ENCODE peak calls at places on chromosomes 13 and 19, in ten cellular contexts. One of them, this sample, is unnamed.

GRCh38 chr19:30029721-30030510 is 87.9 kb downstream of the URI1 start:
- DNase-seq in uterus: no peak
- DNase-seq in HCT116: peak
- DNase-seq in cardiac fibroblast: peak
- DNase-seq in WTC11: no peak
- DNase-seq in activated CD8-positive, alpha-beta T cell treated with anti-CD3 and anti-CD28 coated beads for 36 hours: peak
- DNase-seq in HFF-Myc: peak
- DNase-seq in cardiac muscle cell: no peak
- DNase-seq in right lobe of liver: no peak
- DNase-seq in WERI-Rb-1: no peak
- DNase-seq in this sample: peak

GRCh38 chr13:59950201-59950730 is 213.5 kb downstream of the DIAPH3 start:
- DNase-seq in WTC11: no peak
- DNase-seq in HFF-Myc: no peak
- DNase-seq in HCT116: no peak
- DNase-seq in cardiac muscle cell: no peak
- DNase-seq in activated CD8-positive, alpha-beta T cell treated with anti-CD3 and anti-CD28 coated beads for 36 hours: no peak
- DNase-seq in right lobe of liver: no peak
- DNase-seq in uterus: no peak
- DNase-seq in cardiac fibroblast: peak
- DNase-seq in WERI-Rb-1: no peak
- DNase-seq in this sample: no peak

GRCh38 chr13:51818771-51819511 is 15.0 kb upstream of the DHRS12 start:
- DNase-seq in HFF-Myc: no peak
- DNase-seq in uterus: no peak
- DNase-seq in HCT116: no peak
- DNase-seq in WERI-Rb-1: no peak
- DNase-seq in cardiac muscle cell: no peak
- DNase-seq in cardiac fibroblast: peak
- DNase-seq in WTC11: no peak
- DNase-seq in right lobe of liver: no peak
- DNase-seq in activated CD8-positive, alpha-beta T cell treated with anti-CD3 and anti-CD28 coated beads for 36 hours: peak
- DNase-seq in this sample: no peak

GRCh38 chr19:11224429-11224828 is 15.0 kb upstream of the ANGPTL8 start:
- DNase-seq in HCT116: no peak
- DNase-seq in HFF-Myc: no peak
- DNase-seq in cardiac fibroblast: no peak
- DNase-seq in activated CD8-positive, alpha-beta T cell treated with anti-CD3 and anti-CD28 coated beads for 36 hours: no peak
- DNase-seq in WTC11: no peak
- DNase-seq in WERI-Rb-1: no peak
- DNase-seq in right lobe of liver: no peak
- DNase-seq in cardiac muscle cell: no peak
- DNase-seq in uterus: no peak
- DNase-seq in this sample: no peak

GRCh38 chr19:41584931-41585330 is 9.0 kb downstream of the CEACAM21 start:
- DNase-seq in right lobe of liver: no peak
- DNase-seq in WTC11: no peak
- DNase-seq in WERI-Rb-1: no peak
- DNase-seq in activated CD8-positive, alpha-beta T cell treated with anti-CD3 and anti-CD28 coated beads for 36 hours: no peak
- DNase-seq in cardiac muscle cell: no peak
- DNase-seq in HFF-Myc: no peak
- DNase-seq in uterus: no peak
- DNase-seq in cardiac fibroblast: no peak
- DNase-seq in HCT116: no peak
- DNase-seq in this sample: no peak

GRCh38 chr13:75399168-75399878 is 82.6 kb downstream of the TBC1D4 start:
- DNase-seq in WTC11: no peak
- DNase-seq in HCT116: no peak
- DNase-seq in uterus: no peak
- DNase-seq in HFF-Myc: no peak
- DNase-seq in cardiac fibroblast: no peak
- DNase-seq in right lobe of liver: no peak
- DNase-seq in activated CD8-positive, alpha-beta T cell treated with anti-CD3 and anti-CD28 coated beads for 36 hours: no peak
- DNase-seq in cardiac muscle cell: no peak
- DNase-seq in WERI-Rb-1: no peak
- DNase-seq in this sample: no peak

GRCh38 chr13:71320452-71320851 is 546.6 kb downstream of the DACH1 start:
- DNase-seq in uterus: no peak
- DNase-seq in HCT116: no peak
- DNase-seq in cardiac fibroblast: peak
- DNase-seq in WERI-Rb-1: peak
- DNase-seq in HFF-Myc: peak
- DNase-seq in activated CD8-positive, alpha-beta T cell treated with anti-CD3 and anti-CD28 coated beads for 36 hours: peak
- DNase-seq in WTC11: peak
- DNase-seq in right lobe of liver: no peak
- DNase-seq in cardiac muscle cell: peak
- DNase-seq in this sample: peak

GRCh38 chr19:5951338-5951861 is 26.5 kb downstream of the RANBP3 start:
- DNase-seq in WERI-Rb-1: no peak
- DNase-seq in activated CD8-positive, alpha-beta T cell treated with anti-CD3 and anti-CD28 coated beads for 36 hours: no peak
- DNase-seq in WTC11: peak
- DNase-seq in cardiac muscle cell: no peak
- DNase-seq in HCT116: no peak
- DNase-seq in cardiac fibroblast: no peak
- DNase-seq in HFF-Myc: no peak
- DNase-seq in right lobe of liver: no peak
- DNase-seq in uterus: no peak
- DNase-seq in this sample: peak

GRCh38 chr19:19866599-19867248 is 1.0 kb downstream of the ZNF253 start:
- DNase-seq in HFF-Myc: no peak
- DNase-seq in uterus: no peak
- DNase-seq in right lobe of liver: no peak
- DNase-seq in WERI-Rb-1: peak
- DNase-seq in cardiac muscle cell: peak
- DNase-seq in WTC11: peak
- DNase-seq in cardiac fibroblast: peak
- DNase-seq in activated CD8-positive, alpha-beta T cell treated with anti-CD3 and anti-CD28 coated beads for 36 hours: peak
- DNase-seq in HCT116: no peak
- DNase-seq in this sample: peak

GRCh38 chr19:33400856-33401682 is 27.6 kb downstream of the CEBPG start:
- DNase-seq in WTC11: no peak
- DNase-seq in uterus: no peak
- DNase-seq in WERI-Rb-1: no peak
- DNase-seq in HFF-Myc: no peak
- DNase-seq in HCT116: no peak
- DNase-seq in activated CD8-positive, alpha-beta T cell treated with anti-CD3 and anti-CD28 coated beads for 36 hours: no peak
- DNase-seq in cardiac muscle cell: no peak
- DNase-seq in cardiac fibroblast: no peak
- DNase-seq in right lobe of liver: peak
- DNase-seq in this sample: no peak

GRCh38 chr13:78187781-78188180 is 269.1 kb upstream of the EDNRB start:
- DNase-seq in HFF-Myc: no peak
- DNase-seq in right lobe of liver: no peak
- DNase-seq in WERI-Rb-1: no peak
- DNase-seq in activated CD8-positive, alpha-beta T cell treated with anti-CD3 and anti-CD28 coated beads for 36 hours: no peak
- DNase-seq in uterus: no peak
- DNase-seq in cardiac muscle cell: no peak
- DNase-seq in WTC11: no peak
- DNase-seq in cardiac fibroblast: no peak
- DNase-seq in HCT116: no peak
- DNase-seq in this sample: no peak

GRCh38 chr13:99190147-99190985 is 10.3 kb upstream of the UBAC2 start:
- DNase-seq in activated CD8-positive, alpha-beta T cell treated with anti-CD3 and anti-CD28 coated beads for 36 hours: no peak
- DNase-seq in uterus: no peak
- DNase-seq in cardiac fibroblast: no peak
- DNase-seq in cardiac muscle cell: no peak
- DNase-seq in HCT116: no peak
- DNase-seq in WTC11: no peak
- DNase-seq in right lobe of liver: no peak
- DNase-seq in WERI-Rb-1: no peak
- DNase-seq in HFF-Myc: no peak
- DNase-seq in this sample: no peak

DNA sequence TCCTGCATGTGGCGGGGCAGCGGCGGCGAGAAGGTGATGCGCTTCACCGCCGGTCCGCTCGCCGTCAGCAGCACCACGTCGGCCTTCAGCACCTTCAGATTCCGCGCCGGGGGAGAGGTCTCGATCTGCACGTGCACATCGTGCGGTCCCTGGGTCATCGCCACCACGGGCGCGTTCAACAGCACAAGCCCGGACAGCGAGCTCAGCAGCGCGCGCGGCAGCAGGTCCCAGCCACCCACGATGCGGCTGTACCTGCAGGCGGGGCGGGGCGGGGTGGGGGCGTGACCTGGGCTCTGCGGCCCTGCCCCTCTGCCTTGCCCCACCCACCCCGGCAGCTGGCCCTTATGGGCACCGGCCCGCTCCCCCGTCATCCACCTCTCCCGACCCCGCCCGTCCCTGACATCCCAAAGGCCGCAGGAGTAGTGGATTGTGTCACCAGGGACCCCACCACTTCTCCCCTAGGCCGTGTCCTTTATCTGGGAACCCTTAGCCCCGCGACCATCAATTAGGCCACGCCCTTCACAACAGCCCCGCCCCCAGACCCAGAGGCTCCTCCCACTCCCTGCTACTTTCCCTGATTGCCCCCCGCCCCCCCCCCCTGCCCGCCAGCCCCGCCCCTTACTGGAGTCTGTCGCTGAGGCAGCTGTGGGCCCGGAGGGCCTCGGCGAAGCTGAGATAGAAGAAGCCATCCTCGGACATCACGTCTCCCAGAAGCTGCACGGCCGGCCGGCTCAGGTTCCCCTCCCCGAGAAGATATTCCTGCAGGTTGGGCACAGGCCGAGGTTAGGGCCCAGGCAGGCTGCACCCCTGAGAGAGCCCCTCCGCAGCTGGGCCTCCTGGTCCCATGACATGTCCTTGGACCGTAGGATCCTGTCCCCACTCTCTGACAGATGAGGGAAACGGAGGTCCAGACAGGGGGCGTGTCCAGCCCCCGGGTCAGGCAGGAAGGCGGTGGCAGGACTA is 6.1 kb downstream of the IL4I1 start:
- DNase-seq in cardiac muscle cell: peak
- DNase-seq in cardiac fibroblast: no peak
- DNase-seq in WERI-Rb-1: no peak
- DNase-seq in uterus: no peak
- DNase-seq in HCT116: no peak
- DNase-seq in HFF-Myc: no peak
- DNase-seq in right lobe of liver: peak
- DNase-seq in activated CD8-positive, alpha-beta T cell treated with anti-CD3 and anti-CD28 coated beads for 36 hours: peak
- DNase-seq in WTC11: peak
- DNase-seq in this sample: peak
- TF ChIP-seq CTCF in cardiac muscle cell: peak
- TF ChIP-seq CTCF in cardiac fibroblast: no peak
- TF ChIP-seq CTCF in WERI-Rb-1: no peak
- TF ChIP-seq CTCF in uterus: no peak
- TF ChIP-seq CTCF in HCT116: no peak
- TF ChIP-seq CTCF in HFF-Myc: no peak
- TF ChIP-seq CTCF in right lobe of liver: peak
- TF ChIP-seq CTCF in activated CD8-positive, alpha-beta T cell treated with anti-CD3 and anti-CD28 coated beads for 36 hours: peak
- TF ChIP-seq CTCF in WTC11: peak
- TF ChIP-seq CTCF in this sample: no peak

GRCh38 chr19:31676271-31677004 is 327.2 kb upstream of the TSHZ3 start:
- DNase-seq in activated CD8-positive, alpha-beta T cell treated with anti-CD3 and anti-CD28 coated beads for 36 hours: peak
- DNase-seq in uterus: no peak
- DNase-seq in cardiac muscle cell: peak
- DNase-seq in WTC11: peak
- DNase-seq in HCT116: no peak
- DNase-seq in WERI-Rb-1: peak
- DNase-seq in right lobe of liver: no peak
- DNase-seq in HFF-Myc: no peak
- DNase-seq in cardiac fibroblast: no peak
- DNase-seq in this sample: no peak
- TF ChIP-seq CTCF in activated CD8-positive, alpha-beta T cell treated with anti-CD3 and anti-CD28 coated beads for 36 hours: peak
- TF ChIP-seq CTCF in uterus: no peak
- TF ChIP-seq CTCF in cardiac muscle cell: peak
- TF ChIP-seq CTCF in WTC11: no peak
- TF ChIP-seq CTCF in HCT116: no peak
- TF ChIP-seq CTCF in WERI-Rb-1: peak
- TF ChIP-seq CTCF in right lobe of liver: no peak
- TF ChIP-seq CTCF in HFF-Myc: no peak
- TF ChIP-seq CTCF in cardiac fibroblast: no peak
- TF ChIP-seq CTCF in this sample: no peak

GRCh38 chr19:31718041-31718440 is 368.8 kb upstream of the TSHZ3 start:
- DNase-seq in HFF-Myc: no peak
- DNase-seq in cardiac muscle cell: no peak
- DNase-seq in WTC11: no peak
- DNase-seq in right lobe of liver: no peak
- DNase-seq in activated CD8-positive, alpha-beta T cell treated with anti-CD3 and anti-CD28 coated beads for 36 hours: no peak
- DNase-seq in WERI-Rb-1: no peak
- DNase-seq in HCT116: no peak
- DNase-seq in cardiac fibroblast: no peak
- DNase-seq in uterus: no peak
- DNase-seq in this sample: no peak

GRCh38 chr19:31717316-31717715 is 368.1 kb upstream of the TSHZ3 start:
- DNase-seq in HCT116: no peak
- DNase-seq in right lobe of liver: no peak
- DNase-seq in HFF-Myc: no peak
- DNase-seq in cardiac muscle cell: no peak
- DNase-seq in WERI-Rb-1: no peak
- DNase-seq in uterus: no peak
- DNase-seq in cardiac fibroblast: no peak
- DNase-seq in activated CD8-positive, alpha-beta T cell treated with anti-CD3 and anti-CD28 coated beads for 36 hours: no peak
- DNase-seq in WTC11: no peak
- DNase-seq in this sample: no peak

GRCh38 chr19:31718898-31719297 is 369.7 kb upstream of the TSHZ3 start:
- DNase-seq in cardiac fibroblast: no peak
- DNase-seq in HCT116: no peak
- DNase-seq in HFF-Myc: no peak
- DNase-seq in WTC11: no peak
- DNase-seq in WERI-Rb-1: no peak
- DNase-seq in uterus: no peak
- DNase-seq in activated CD8-positive, alpha-beta T cell treated with anti-CD3 and anti-CD28 coated beads for 36 hours: no peak
- DNase-seq in cardiac muscle cell: no peak
- DNase-seq in right lobe of liver: no peak
- DNase-seq in this sample: no peak

GRCh38 chr19:31715249-31715944 is 366.2 kb upstream of the TSHZ3 start:
- DNase-seq in right lobe of liver: peak
- DNase-seq in HCT116: no peak
- DNase-seq in HFF-Myc: no peak
- DNase-seq in cardiac muscle cell: no peak
- DNase-seq in activated CD8-positive, alpha-beta T cell treated with anti-CD3 and anti-CD28 coated beads for 36 hours: no peak
- DNase-seq in cardiac fibroblast: no peak
- DNase-seq in WERI-Rb-1: no peak
- DNase-seq in uterus: peak
- DNase-seq in WTC11: no peak
- DNase-seq in this sample: no peak
- TF ChIP-seq CTCF in right lobe of liver: no peak
- TF ChIP-seq CTCF in HCT116: no peak
- TF ChIP-seq CTCF in HFF-Myc: no peak
- TF ChIP-seq CTCF in cardiac muscle cell: no peak
- TF ChIP-seq CTCF in activated CD8-positive, alpha-beta T cell treated with anti-CD3 and anti-CD28 coated beads for 36 hours: no peak
- TF ChIP-seq CTCF in cardiac fibroblast: no peak
- TF ChIP-seq CTCF in WERI-Rb-1: no peak
- TF ChIP-seq CTCF in uterus: no peak
- TF ChIP-seq CTCF in WTC11: no peak
- TF ChIP-seq CTCF in this sample: no peak

DNA sequence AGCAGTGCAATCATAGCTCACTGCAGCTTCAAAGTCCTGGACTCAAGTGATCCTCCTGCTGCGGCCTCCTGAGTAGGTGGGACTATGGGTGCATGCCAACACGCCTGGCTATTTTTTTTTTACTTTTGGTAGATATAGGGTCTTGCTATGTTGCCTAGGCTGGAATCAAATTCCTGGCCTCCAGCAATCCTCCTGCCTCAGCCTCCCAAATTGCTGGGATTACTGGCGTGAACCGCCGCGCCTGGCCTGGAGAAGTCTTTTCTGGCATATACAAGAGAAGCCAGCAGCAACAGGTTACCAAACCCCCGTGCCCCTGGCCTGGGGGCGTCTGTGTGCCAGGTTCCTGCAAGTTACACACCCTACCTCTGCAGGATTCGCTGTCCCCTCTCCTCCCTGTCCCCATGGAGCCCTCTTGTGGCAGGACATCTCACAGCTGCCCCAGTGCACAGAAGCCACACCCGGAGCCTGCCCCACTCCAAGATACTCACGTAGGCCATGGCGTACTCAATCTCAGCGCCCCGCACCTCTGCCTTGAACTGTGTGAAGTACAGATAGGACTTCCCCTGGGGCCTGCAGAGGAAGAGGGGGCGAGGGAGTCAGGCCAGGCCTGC is 9.9 kb downstream of the MYDGF start:
- DNase-seq in HFF-Myc: no peak
- DNase-seq in right lobe of liver: peak
- DNase-seq in HCT116: no peak
- DNase-seq in WTC11: peak
- DNase-seq in cardiac fibroblast: no peak
- DNase-seq in activated CD8-positive, alpha-beta T cell treated with anti-CD3 and anti-CD28 coated beads for 36 hours: peak
- DNase-seq in cardiac muscle cell: peak
- DNase-seq in WERI-Rb-1: peak
- DNase-seq in uterus: no peak
- DNase-seq in this sample: no peak
- TF ChIP-seq CTCF in HFF-Myc: peak
- TF ChIP-seq CTCF in right lobe of liver: peak
- TF ChIP-seq CTCF in HCT116: peak
- TF ChIP-seq CTCF in WTC11: no peak
- TF ChIP-seq CTCF in cardiac fibroblast: peak
- TF ChIP-seq CTCF in activated CD8-positive, alpha-beta T cell treated with anti-CD3 and anti-CD28 coated beads for 36 hours: no peak
- TF ChIP-seq CTCF in cardiac muscle cell: peak
- TF ChIP-seq CTCF in WERI-Rb-1: peak
- TF ChIP-seq CTCF in uterus: no peak
- TF ChIP-seq CTCF in this sample: peak

This sample was measured in GM13977.